ENCODE peak calls at places on chromosomes 2 and 18, in four cellular contexts. V is activated CD4-positive, alpha-beta T cell treated with anti-CD3 and anti-CD28 coated beads, Interleukin-2, amount 10 ng/mL, durations not matched to agents 7 days and 5 days; Y is GDM1; M is NCI-H748 treated with DMSO at 0.1 percent for 48 hours. F is an unnamed sample.

GRCh38 chr2:237200462-237200861 is 114.8 kb downstream of the COPS8 start:
- DNase-seq in V (no peak), Y (no peak), M (no peak), F (no peak)

GRCh38 chr18:57057890-57058289 is 89.0 kb upstream of the BOD1L2 start:
- DNase-seq in V (no peak), Y (no peak), M (no peak), F (no peak)

GRCh38 chr18:59052965-59053960 is 86.4 kb upstream of the SEC11C start:
- DNase-seq in V (no peak), Y (no peak), M (no peak), F (no peak)

GRCh38 chr18:68509902-68510301 is 205.0 kb downstream of the TMX3 start:
- DNase-seq in V (no peak), Y (no peak), M (no peak), F (no peak)

GRCh38 chr2:47288864-47289263 is 114.1 kb upstream of the MSH2 start:
- DNase-seq in V (no peak), Y (no peak), M (no peak), F (no peak)

GRCh38 chr18:75344161-75344560 is 83.3 kb downstream of the SMIM21 start:
- DNase-seq in V (no peak), Y (no peak), M (no peak), F (no peak)

GRCh38 chr2:237627463-237628321 is at the start of gene LRRFIP1:
- DNase-seq in V (no peak), Y (no peak), M (no peak), F (peak; percentile 31)

GRCh38 chr2:159195719-159196118 is 90.8 kb downstream of the WDSUB1 start:
- DNase-seq in V (no peak), Y (no peak), M (no peak), F (no peak)

GRCh38 chr2:229319558-229319957 is 48.5 kb upstream of the PID1 start:
- DNase-seq in V (no peak), Y (no peak), M (no peak), F (no peak)

GRCh38 chr2:118837621-118838020 is 9.8 kb downstream of the EN1 start:
- DNase-seq in V (no peak), Y (no peak), M (no peak), F (no peak)

GRCh38 chr2:119117408-119117807 is 41.1 kb downstream of the C1QL2 start:
- DNase-seq in V (no peak), Y (no peak), M (no peak), F (no peak)

GRCh38 chr2:234861841-234862735 is 89.7 kb upstream of the SH3BP4 start:
- DNase-seq in V (no peak), Y (no peak), M (no peak), F (peak; percentile 32)

GRCh38 chr18:23972416-23972815 is 42.1 kb upstream of the TTC39C start:
- DNase-seq in V (no peak), Y (no peak), M (no peak), F (no peak)

GRCh38 chr2:102082591-102083586 is 59.7 kb upstream of the IL1R1 start:
- DNase-seq in V (peak; percentile 35), Y (peak; percentile 44), M (no peak), F (peak; percentile 88)

GRCh38 chr2:180663016-180663471 is 317.4 kb upstream of the UBE2E3 start:
- DNase-seq in V (no peak), Y (no peak), M (no peak), F (no peak)

GRCh38 chr2:43218550-43219382 is 7.6 kb downstream of the ZFP36L2 start:
- DNase-seq in V (peak; percentile 92), Y (peak; percentile 55), M (no peak), F (peak; percentile 53)

GRCh38 chr2:231181848-231182247 is 16.6 kb upstream of the ARMC9 start:
- DNase-seq in V (no peak), Y (peak; percentile 38), M (no peak), F (peak; percentile 91)

GRCh38 chr2:213199871-213200270 is 48.5 kb upstream of the IKZF2 start:
- DNase-seq in V (no peak), Y (no peak), M (no peak), F (no peak)

GRCh38 chr2:238863749-238864206 is 15.9 kb downstream of the TWIST2 start:
- DNase-seq in V (no peak), Y (no peak), M (no peak), F (no peak)

GRCh38 chr2:133286326-133286922 is 281.8 kb downstream of the NCKAP5 start:
- DNase-seq in V (no peak), Y (no peak), M (no peak), F (no peak)

GRCh38 chr2:151857650-151858049 is 29.4 kb upstream of the ARL5A start:
- DNase-seq in V (no peak), Y (no peak), M (no peak), F (no peak)

GRCh38 chr2:128196026-128196822 is 105.2 kb downstream of the UGGT1 start:
- DNase-seq in V (peak; percentile 20), Y (no peak), M (no peak), F (peak; percentile 70)

GRCh38 chr18:76351961-76352581 is 143.0 kb downstream of the ZNF516 start:
- DNase-seq in V (no peak), Y (no peak), M (peak; percentile 83), F (no peak)

GRCh38 chr2:97763176-97763845 is 49.9 kb downstream of the ZAP70 start:
- DNase-seq in V (no peak), Y (no peak), M (no peak), F (no peak)

GRCh38 chr2:239157766-239158165 is 243.1 kb downstream of the HDAC4 start:
- DNase-seq in V (no peak), Y (no peak), M (no peak), F (peak; percentile 24)

GRCh38 chr2:23651187-23651983 is 266.4 kb downstream of the KLHL29 start:
- DNase-seq in V (no peak), Y (no peak), M (no peak), F (peak; percentile 3)